ENCODE peak calls at places on chromosomes 2 and 18, in seven cellular contexts. M is PC-9, L is lower leg skin, W is neural progenitor cell, A is lower lobe of right lung, X is cardiac muscle cell, R is astrocyte. C is an unnamed sample.

GRCh38 chr2:148817210-148817708 is 57.8 kb upstream of the KIF5C start:
- DNase-seq in W (peak; percentile 20), M (no peak), X (peak; percentile 39), L (no peak), R (no peak), A (no peak), C (peak; percentile 3)

GRCh38 chr18:9539283-9539682 is 64.0 kb downstream of the RALBP1 start:
- DNase-seq in L (no peak), X (no peak), M (no peak), A (no peak), R (peak; percentile 79), W (no peak), C (peak; percentile 86)

GRCh38 chr2:8701980-8702379 is 20.1 kb downstream of the ID2 start:
- DNase-seq in W (no peak), L (no peak), X (no peak), R (no peak), A (no peak), M (no peak), C (no peak)

GRCh38 chr2:50491541-50492114 is 540.3 kb downstream of the NRXN1 start:
- DNase-seq in X (peak; percentile 59), A (no peak), W (peak; percentile 33), R (peak; percentile 17), M (no peak), L (no peak), C (peak; percentile 6)

GRCh38 chr2:181310967-181311366 is 146.2 kb upstream of the ITGA4 start:
- DNase-seq in M (no peak), A (no peak), W (no peak), R (no peak), X (no peak), L (no peak), C (no peak)

GRCh38 chr2:51717318-51717717 is 685.4 kb upstream of the NRXN1 start:
- DNase-seq in X (peak; percentile 30), M (no peak), R (peak; percentile 90), L (no peak), W (no peak), A (no peak), C (peak; percentile 74)

GRCh38 chr2:85763831-85764230 is 10.0 kb downstream of the ATOH8 start:
- DNase-seq in M (no peak), L (no peak), W (no peak), X (no peak), A (no peak), R (no peak), C (no peak)

GRCh38 chr2:230794472-230794871 is 70.3 kb upstream of the ITM2C start:
- DNase-seq in L (no peak), M (peak; percentile 74), W (no peak), X (peak; percentile 40), R (no peak), A (no peak), C (no peak)

GRCh38 chr2:279956-280654 is 7.8 kb downstream of the ALKAL2 start:
- DNase-seq in X (no peak), M (no peak), A (no peak), L (no peak), R (no peak), W (no peak), C (no peak)

GRCh38 chr2:231359484-231359883 is 36.0 kb upstream of the B3GNT7 start:
- DNase-seq in W (no peak), R (no peak), A (peak; percentile 34), M (no peak), X (no peak), L (no peak), C (no peak)

GRCh38 chr18:47964086-47964485 is 33.6 kb upstream of the SMAD2 start:
- DNase-seq in A (no peak), L (no peak), X (no peak), R (no peak), M (no peak), W (no peak), C (no peak)

DNA sequence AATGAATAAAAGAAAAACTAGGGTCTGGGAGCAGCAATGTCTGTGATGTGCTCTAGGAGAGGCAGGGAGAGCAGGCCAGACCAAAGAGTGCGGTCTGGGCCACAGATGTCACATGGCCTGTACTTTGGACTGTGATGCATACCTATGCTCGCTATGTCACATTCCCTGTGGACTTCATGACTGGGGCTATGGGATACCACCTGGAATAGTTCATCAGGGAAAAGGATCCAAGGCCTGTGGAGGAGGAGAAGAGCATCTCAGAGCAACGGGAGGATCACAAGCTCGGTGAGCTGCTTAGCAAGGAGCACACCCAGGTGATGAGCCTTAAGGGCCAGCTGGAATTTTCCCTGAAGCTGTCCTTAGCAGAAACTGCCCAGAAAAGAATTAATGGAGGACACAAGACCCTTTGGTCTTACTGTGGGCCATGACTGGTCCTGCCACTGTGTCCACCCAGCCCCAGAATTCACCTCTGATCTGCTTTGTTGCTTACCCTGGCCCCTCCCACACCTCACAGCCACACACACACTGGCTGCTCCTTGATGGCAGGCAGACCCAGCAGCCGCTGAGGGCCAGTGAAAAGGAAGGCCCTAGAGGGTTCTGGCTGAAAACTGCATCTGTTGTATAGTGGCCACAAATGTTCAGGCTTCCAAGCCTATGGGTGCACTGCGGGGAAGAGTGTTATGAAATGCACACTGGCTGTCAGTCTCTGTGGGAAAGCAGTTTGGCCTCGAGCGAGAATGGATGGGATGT is 25.3 kb upstream of the GCC2 start:
- DNase-seq in M (no peak), X (no peak), A (no peak), R (no peak), L (no peak), W (no peak), C (no peak)
- TF ChIP-seq CTCF in M (no peak), X (no peak), A (no peak), R (no peak), L (no peak), W (no peak), C (no peak)

GRCh38 chr2:108383146-108383830 is 5.5 kb downstream of the SULT1C4 start:
- DNase-seq in X (no peak), M (no peak), W (peak; percentile 56), L (no peak), R (no peak), A (no peak), C (peak; percentile 25)
- TF ChIP-seq CTCF in X (no peak), M (no peak), W (no peak), L (no peak), R (peak; percentile 34), A (no peak), C (peak; percentile 59)

DNA sequence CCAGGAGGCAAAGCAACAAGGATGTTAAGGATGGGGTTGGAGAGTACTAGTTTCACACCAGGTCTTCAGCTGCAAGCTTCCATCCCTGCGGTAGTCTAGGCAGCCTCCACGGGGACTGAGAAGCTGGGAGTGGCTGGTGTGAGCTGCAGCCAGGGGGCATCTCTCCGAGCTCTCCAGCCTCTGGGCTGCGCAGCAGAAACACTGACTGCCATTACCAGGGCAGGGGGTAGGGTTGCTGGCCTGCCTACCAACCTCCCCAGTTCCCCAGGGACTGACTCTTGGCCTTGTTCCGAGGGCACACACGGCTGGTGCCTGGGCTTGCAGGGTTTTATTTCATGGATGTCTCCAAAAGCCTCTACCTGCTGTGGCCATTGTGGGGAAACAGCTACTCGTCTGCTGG is 15.9 kb downstream of the GATA6 start:
- DNase-seq in M (no peak), X (no peak), R (no peak), W (peak; percentile 31), A (no peak), L (no peak), C (no peak)
- TF ChIP-seq CTCF in M (no peak), X (peak; percentile 36), R (no peak), W (peak; percentile 31), A (no peak), L (no peak), C (peak; percentile 14)

DNA sequence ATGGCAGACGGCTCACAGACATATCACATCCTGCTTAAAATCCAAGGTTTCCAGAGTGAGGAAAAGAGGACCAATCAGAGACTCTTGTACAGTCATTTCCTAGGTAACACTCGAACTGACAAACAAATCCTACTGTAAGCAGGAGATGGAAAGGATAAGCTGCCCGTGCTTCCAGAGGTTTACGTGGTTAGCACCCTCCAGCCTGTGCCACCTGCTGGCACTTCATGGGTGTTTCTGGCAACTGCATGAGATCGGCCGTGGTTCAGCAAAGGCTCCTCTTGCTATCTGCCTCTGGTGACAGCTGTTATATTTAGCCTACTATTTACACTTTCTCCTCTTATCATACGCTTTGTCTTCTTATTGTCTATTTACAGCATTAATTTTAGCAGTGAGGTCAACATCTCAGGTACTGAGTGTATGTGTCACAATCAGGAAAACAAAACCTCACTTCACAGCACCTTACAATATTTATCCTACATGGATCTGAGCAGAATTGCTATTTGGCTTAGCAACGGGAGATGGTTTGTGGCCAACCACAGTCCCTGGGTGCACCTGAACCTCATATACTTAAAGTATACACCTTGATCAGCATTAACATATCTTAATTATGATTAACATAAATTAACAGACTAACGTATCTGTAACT is 226.9 kb downstream of the TMEM163 start:
- DNase-seq in R (no peak), L (no peak), A (no peak), W (no peak), M (no peak), X (no peak), C (no peak)
- TF ChIP-seq CTCF in R (no peak), L (no peak), A (no peak), W (no peak), M (no peak), X (no peak), C (no peak)

GRCh38 chr2:240386321-240386720 is 49.1 kb upstream of the GPC1 start:
- DNase-seq in A (peak; percentile 31), M (no peak), W (no peak), R (no peak), L (no peak), X (peak; percentile 55), C (no peak)

GRCh38 chr2:240387325-240387668 is 48.2 kb upstream of the GPC1 start:
- DNase-seq in W (no peak), L (no peak), A (no peak), R (no peak), M (no peak), X (no peak), C (no peak)

GRCh38 chr2:240383099-240383758 is 52.2 kb upstream of the GPC1 start:
- DNase-seq in A (peak; percentile 33), X (no peak), M (no peak), L (no peak), W (no peak), R (no peak), C (no peak)

GRCh38 chr2:240383871-240384700 is 51.4 kb upstream of the GPC1 start:
- DNase-seq in X (no peak), W (no peak), L (no peak), R (no peak), M (no peak), A (peak; percentile 35), C (no peak)

DNA sequence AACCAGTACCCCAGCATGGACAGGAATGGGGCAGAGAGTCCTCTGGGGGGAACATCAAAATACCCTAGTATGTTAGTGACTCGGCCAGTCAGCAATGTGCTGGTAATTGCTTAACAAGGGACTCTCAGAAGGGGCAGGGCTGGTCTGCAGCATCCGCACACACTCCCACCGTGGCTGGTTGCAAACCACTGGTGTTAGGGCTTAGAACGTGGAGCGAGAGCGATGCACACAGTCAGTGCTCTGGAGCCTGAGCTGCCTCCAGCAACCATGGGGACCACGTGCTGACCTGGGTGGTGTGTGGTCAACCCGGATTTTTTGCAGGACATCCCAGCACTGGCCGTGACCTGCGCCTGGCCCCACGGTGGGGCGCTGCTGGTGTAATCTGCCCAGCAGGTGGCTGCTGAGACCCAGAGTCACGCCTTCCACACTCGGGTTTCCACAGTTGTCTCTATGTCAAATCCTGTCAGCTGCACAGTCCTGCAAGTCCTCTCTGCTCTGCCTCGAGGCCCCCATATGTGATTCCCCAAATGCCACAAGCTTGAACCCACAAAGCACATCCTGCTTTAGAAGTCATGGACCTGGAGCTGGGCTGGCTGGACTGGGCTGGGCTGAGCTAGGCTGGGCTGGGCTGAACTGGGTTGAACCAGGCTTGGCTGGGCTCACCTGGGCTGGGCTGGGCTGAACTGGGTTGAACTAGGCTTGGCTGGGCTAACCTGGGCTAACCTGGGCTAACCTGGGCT is 50.6 kb upstream of the GPC1 start:
- DNase-seq in W (no peak), A (peak; percentile 34), X (no peak), L (no peak), M (no peak), R (no peak), C (no peak)
- TF ChIP-seq CTCF in W (no peak), A (no peak), X (no peak), L (no peak), M (no peak), R (no peak), C (no peak)